ENCODE peak calls at places on chromosome 7, in six cellular contexts. Q is uterus, O is IMR-90, A is HCT116, Z is testis, V is neural progenitor cell. F is an unnamed sample.

GRCh38 chr7:118366363-118366762 is 141.9 kb downstream of the ANKRD7 start:
- DNase-seq in Z (no peak), A (no peak), Q (no peak), O (no peak), V (no peak), F (no peak)

GRCh38 chr7:98687331-98687863 is 70.3 kb downstream of the NPTX2 start:
- DNase-seq in O (no peak), Z (peak), A (no peak), V (peak), Q (no peak), F (no peak)

GRCh38 chr7:85595639-85596268 is 408.9 kb upstream of the SEMA3D start:
- DNase-seq in Z (no peak), V (no peak), O (peak), A (no peak), Q (no peak), F (no peak)

GRCh38 chr7:83755526-83755925 is 106.6 kb upstream of the SEMA3E start:
- DNase-seq in V (no peak), A (no peak), O (no peak), Z (no peak), Q (no peak), F (no peak)

GRCh38 chr7:1290262-1291039 is 57.8 kb downstream of the UNCX start:
- DNase-seq in A (no peak), Z (peak), O (no peak), V (peak), Q (no peak), F (no peak)

GRCh38 chr7:151796091-151796870 is 80.6 kb downstream of the PRKAG2 start:
- DNase-seq in Q (no peak), V (no peak), O (peak), Z (no peak), A (peak), F (no peak)

GRCh38 chr7:44145419-44145968 is 4.4 kb upstream of the MYL7 start:
- DNase-seq in Z (no peak), O (no peak), Q (no peak), A (no peak), V (peak), F (no peak)

GRCh38 chr7:17239683-17240521 is 58.5 kb upstream of the AHR start:
- DNase-seq in Z (no peak), O (peak), V (no peak), A (peak), Q (no peak), F (no peak)

GRCh38 chr7:105760549-105761447 is 115.6 kb downstream of the ATXN7L1 start:
- DNase-seq in V (no peak), Z (no peak), Q (no peak), A (no peak), O (peak), F (no peak)

GRCh38 chr7:73822319-73823173 is 8.2 kb upstream of the CLDN4 start:
- DNase-seq in Q (peak), A (peak), Z (no peak), O (peak), V (peak), F (no peak)

GRCh38 chr7:81245353-81245752 is 326.5 kb upstream of the SEMA3C start:
- DNase-seq in O (no peak), A (no peak), Z (no peak), Q (no peak), V (no peak), F (no peak)

GRCh38 chr7:152959610-152960009 is 200.1 kb downstream of the ACTR3B start:
- DNase-seq in Z (no peak), O (no peak), V (peak), A (no peak), Q (no peak), F (no peak)

GRCh38 chr7:128304212-128304611 is 39.5 kb downstream of the RBM28 start:
- DNase-seq in A (no peak), O (no peak), Q (no peak), Z (no peak), V (no peak), F (no peak)

GRCh38 chr7:141754939-141755338 is 9.0 kb upstream of the TAS2R3 start:
- DNase-seq in A (no peak), V (peak), Z (no peak), Q (no peak), O (no peak), F (no peak)

GRCh38 chr7:129168219-129168991 is 20.0 kb upstream of the SMO start:
- DNase-seq in Z (no peak), V (peak), A (no peak), Q (no peak), O (no peak), F (no peak)

GRCh38 chr7:1526271-1526754 is 4.2 kb upstream of the MAFK start:
- DNase-seq in Q (no peak), V (no peak), O (no peak), A (no peak), Z (no peak), F (no peak)

GRCh38 chr7:157506268-157506667 is 169.5 kb downstream of the DNAJB6 start:
- DNase-seq in A (no peak), Q (no peak), Z (peak), O (no peak), V (no peak), F (no peak)

GRCh38 chr7:133853706-133854276 is 273.3 kb upstream of the LRGUK start:
- DNase-seq in Q (no peak), O (peak), V (peak), Z (peak), A (peak), F (no peak)

GRCh38 chr7:128938524-128939074 is 872 bp downstream of the IRF5 start:
- DNase-seq in Q (no peak), Z (no peak), O (no peak), A (no peak), V (peak), F (no peak)

GRCh38 chr7:24963218-24963617 is 16.8 kb downstream of the OSBPL3 start:
- DNase-seq in Z (peak), Q (no peak), O (peak), A (no peak), V (no peak), F (peak)

GRCh38 chr7:44431091-44431608 is 59.3 kb downstream of the NUDCD3 start:
- DNase-seq in O (peak), Q (no peak), A (no peak), Z (no peak), V (peak), F (no peak)

GRCh38 chr7:106425017-106425719 is 140.4 kb upstream of the NAMPT start:
- DNase-seq in O (peak), V (no peak), A (no peak), Z (peak), Q (peak), F (peak)

GRCh38 chr7:121576148-121576921 is 180.2 kb upstream of the FAM3C start:
- DNase-seq in O (no peak), A (no peak), V (peak), Q (no peak), Z (no peak), F (no peak)

GRCh38 chr7:42237162-42237821 is at the start of gene GLI3:
- DNase-seq in A (no peak), V (peak), Q (peak), Z (peak), O (peak), F (peak)

GRCh38 chr7:34759477-34760125 is 101.6 kb downstream of the NPSR1 start:
- DNase-seq in Q (no peak), V (peak), A (peak), Z (no peak), O (peak), F (no peak)
- TF ChIP-seq CTCF in Q (no peak), V (peak), A (peak), Z (peak), O (peak), F (peak)

DNA sequence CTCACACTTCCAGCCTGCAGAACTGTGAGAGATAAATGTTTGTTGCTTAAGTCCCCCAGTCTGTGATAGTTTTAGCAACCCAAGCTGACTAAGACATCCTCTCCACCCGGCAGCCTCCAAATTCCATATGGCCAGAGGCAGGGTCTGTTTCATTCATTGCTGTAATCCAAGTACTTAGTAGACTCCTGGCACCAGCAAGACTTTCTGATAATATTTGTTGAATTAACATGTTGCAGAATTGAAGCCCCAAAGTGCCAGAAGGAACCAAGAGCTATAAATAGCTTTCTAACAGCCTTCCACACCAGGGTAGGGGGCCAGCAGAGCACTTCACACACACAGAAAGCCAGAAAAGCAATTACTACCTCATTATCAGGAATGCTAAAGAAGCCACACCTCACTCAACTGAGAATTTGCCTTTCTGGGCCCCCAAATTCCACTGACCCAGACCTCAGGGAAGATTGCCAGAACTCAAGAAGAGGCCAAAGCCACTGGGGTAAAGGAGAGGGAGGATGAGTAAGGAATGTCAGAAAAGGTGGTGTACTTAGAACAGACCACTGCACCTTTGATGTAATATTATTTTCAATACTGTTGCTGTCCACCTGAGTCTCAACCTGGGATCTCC is 5.7 kb downstream of the NOD1 start:
- DNase-seq in V (no peak), O (peak), Q (no peak), A (no peak), Z (no peak), F (no peak)
- H3K27ac ChIP-seq in V (no peak), O (no peak), Q (peak), A (no peak), Z (no peak), F (peak)

DNA sequence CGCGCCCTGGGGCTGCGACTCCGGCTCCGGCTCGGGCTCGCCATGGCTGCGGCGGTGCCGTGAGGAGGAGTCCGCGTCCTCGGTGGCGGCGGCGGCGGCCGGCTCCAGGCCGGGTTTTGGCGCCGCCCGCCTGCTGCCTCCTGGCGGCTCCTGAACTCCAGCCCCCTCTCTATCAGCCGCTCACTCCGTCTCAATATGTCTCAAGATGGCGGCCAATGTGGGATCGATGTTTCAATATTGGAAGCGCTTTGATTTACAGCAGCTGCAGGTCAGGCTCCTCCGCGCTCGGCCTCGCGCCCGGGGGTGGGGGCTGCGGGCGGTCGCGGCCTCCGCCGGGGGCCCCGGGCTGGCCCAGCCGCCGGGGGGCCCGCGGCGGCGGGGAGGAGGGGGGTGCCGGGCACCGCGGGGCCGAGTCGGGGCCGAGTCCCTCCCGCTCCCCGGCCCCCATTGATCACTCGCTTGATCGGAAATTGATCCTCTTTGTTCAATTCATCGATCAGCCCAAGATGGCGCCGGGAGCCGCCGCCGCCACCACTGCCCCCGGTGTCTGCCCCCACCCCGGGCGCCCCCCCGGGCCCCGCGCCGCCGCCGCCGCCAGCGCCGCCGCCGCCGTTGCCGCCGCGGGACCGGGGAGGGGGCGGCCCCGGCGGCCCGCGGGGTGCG is 1.5 kb upstream of the CUX1 start:
- DNase-seq in V (peak), O (peak), Z (peak), A (peak), Q (peak), F (peak)
- TF ChIP-seq CTCF in V (no peak), O (no peak), Z (no peak), A (no peak), Q (no peak), F (no peak)

GRCh38 chr7:130372402-130372801 is 7.9 kb upstream of the CPA1 start:
- DNase-seq in V (no peak), Z (no peak), O (no peak), A (no peak), Q (no peak), F (no peak)
- H3K27ac ChIP-seq in V (no peak), Z (no peak), O (peak), A (no peak), Q (peak), F (no peak)

GRCh38 chr7:6556196-6556595 is 4.9 kb upstream of the GRID2IP start:
- DNase-seq in A (no peak), Z (no peak), O (no peak), V (no peak), Q (no peak), F (no peak)
- TF ChIP-seq CTCF in A (peak), Z (no peak), O (no peak), V (peak), Q (no peak), F (no peak)

DNA sequence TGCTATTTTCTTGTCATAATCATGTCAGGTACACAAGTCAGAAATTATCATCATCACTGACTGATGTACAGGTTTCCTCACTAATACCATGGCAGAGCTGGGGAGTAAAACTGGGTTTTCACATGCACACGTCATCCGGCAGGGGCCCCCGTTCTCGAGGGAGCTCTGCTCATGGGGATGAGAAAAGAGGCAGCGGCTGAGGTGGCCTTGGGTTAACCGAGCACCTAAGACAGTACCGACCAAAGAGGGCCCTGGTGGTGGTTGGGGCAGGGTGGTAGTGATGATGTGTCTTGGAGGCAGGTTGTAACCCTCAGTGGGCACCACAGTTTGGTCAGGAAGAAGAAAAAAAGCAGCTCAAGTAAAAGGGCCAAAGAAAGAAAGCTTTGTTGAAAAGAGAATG is 12.1 kb upstream of the TRPV6 start:
- DNase-seq in Q (no peak), O (no peak), V (no peak), A (no peak), Z (no peak), F (no peak)
- H3K27ac ChIP-seq in Q (no peak), O (no peak), V (no peak), A (no peak), Z (no peak), F (no peak)

GRCh38 chr7:25995893-25996529 is 156.0 kb upstream of the NFE2L3 start:
- DNase-seq in O (no peak), V (no peak), Z (no peak), Q (no peak), A (peak), F (no peak)
- TF ChIP-seq CTCF in O (no peak), V (peak), Z (no peak), Q (no peak), A (peak), F (no peak)

GRCh38 chr7:150406311-150406564 is 27.1 kb downstream of the ZNF775 start:
- DNase-seq in V (no peak), O (no peak), Z (no peak), A (no peak), Q (no peak), F (no peak)
- H3K27ac ChIP-seq in V (no peak), O (peak), Z (peak), A (no peak), Q (peak), F (peak)